ENCODE peak calls at places on chromosomes 3 and 15, in six cellular contexts. One of them, this sample, is unnamed.

GRCh38 chr15:66558271-66558670 is 7.5 kb downstream of the LCTL start:
- DNase-seq in natural killer cell: no peak
- DNase-seq in RWPE2: no peak
- DNase-seq in neural crest cell: no peak
- DNase-seq in HEK293T: no peak
- DNase-seq in GM04504: no peak
- DNase-seq in this sample: no peak

GRCh38 chr3:27501759-27502158 is 17.6 kb upstream of the SLC4A7 start:
- DNase-seq in GM04504: no peak
- DNase-seq in HEK293T: no peak
- DNase-seq in RWPE2: no peak
- DNase-seq in neural crest cell: no peak
- DNase-seq in natural killer cell: no peak
- DNase-seq in this sample: no peak

GRCh38 chr3:106473576-106474506 is 605.0 kb upstream of the CBLB start:
- DNase-seq in natural killer cell: no peak
- DNase-seq in RWPE2: no peak
- DNase-seq in GM04504: no peak
- DNase-seq in HEK293T: no peak
- DNase-seq in neural crest cell: no peak
- DNase-seq in this sample: no peak

GRCh38 chr15:87741350-87741749 is 515.2 kb downstream of the NTRK3 start:
- DNase-seq in HEK293T: no peak
- DNase-seq in natural killer cell: no peak
- DNase-seq in neural crest cell: no peak
- DNase-seq in RWPE2: no peak
- DNase-seq in GM04504: no peak
- DNase-seq in this sample: no peak

GRCh38 chr3:95151590-95151989 is 1088.7 kb downstream of the NSUN3 start:
- DNase-seq in neural crest cell: no peak
- DNase-seq in RWPE2: no peak
- DNase-seq in HEK293T: no peak
- DNase-seq in natural killer cell: no peak
- DNase-seq in GM04504: no peak
- DNase-seq in this sample: no peak

GRCh38 chr3:65128346-65128745 is 440.5 kb upstream of the ADAMTS9 start:
- DNase-seq in neural crest cell: no peak
- DNase-seq in natural killer cell: no peak
- DNase-seq in GM04504: no peak
- DNase-seq in HEK293T: no peak
- DNase-seq in RWPE2: no peak
- DNase-seq in this sample: no peak

GRCh38 chr15:60840306-60840702 is 361.4 kb upstream of the ICE2 start:
- DNase-seq in GM04504: no peak
- DNase-seq in RWPE2: no peak
- DNase-seq in HEK293T: no peak
- DNase-seq in neural crest cell: no peak
- DNase-seq in natural killer cell: no peak
- DNase-seq in this sample: no peak

GRCh38 chr3:4211610-4212009 is 91.6 kb upstream of the SETMAR start:
- DNase-seq in neural crest cell: no peak
- DNase-seq in GM04504: no peak
- DNase-seq in natural killer cell: no peak
- DNase-seq in HEK293T: no peak
- DNase-seq in RWPE2: no peak
- DNase-seq in this sample: no peak

GRCh38 chr15:40320931-40321371 is 2.5 kb upstream of the INAFM2 start:
- DNase-seq in RWPE2: peak; percentile 45
- DNase-seq in HEK293T: peak; percentile 53
- DNase-seq in neural crest cell: no peak
- DNase-seq in natural killer cell: no peak
- DNase-seq in GM04504: no peak
- DNase-seq in this sample: no peak

GRCh38 chr3:188523291-188523690 is 369.3 kb downstream of the LPP start:
- DNase-seq in natural killer cell: no peak
- DNase-seq in RWPE2: no peak
- DNase-seq in neural crest cell: no peak
- DNase-seq in HEK293T: no peak
- DNase-seq in GM04504: no peak
- DNase-seq in this sample: no peak

GRCh38 chr3:112979244-112979832 is 4.4 kb upstream of the CD200R1 start:
- DNase-seq in HEK293T: peak; percentile 15
- DNase-seq in GM04504: no peak
- DNase-seq in natural killer cell: no peak
- DNase-seq in neural crest cell: no peak
- DNase-seq in RWPE2: no peak
- DNase-seq in this sample: no peak

GRCh38 chr15:70613259-70613658 is 150.1 kb downstream of the UACA start:
- DNase-seq in HEK293T: no peak
- DNase-seq in natural killer cell: no peak
- DNase-seq in GM04504: no peak
- DNase-seq in RWPE2: no peak
- DNase-seq in neural crest cell: no peak
- DNase-seq in this sample: no peak

GRCh38 chr3:168730073-168730472 is 634.3 kb upstream of the GOLIM4 start:
- DNase-seq in natural killer cell: no peak
- DNase-seq in HEK293T: no peak
- DNase-seq in neural crest cell: no peak
- DNase-seq in GM04504: no peak
- DNase-seq in RWPE2: no peak
- DNase-seq in this sample: no peak

GRCh38 chr15:74995779-74996765 is 709 bp downstream of the SCAMP5 start:
- DNase-seq in natural killer cell: no peak
- DNase-seq in GM04504: no peak
- DNase-seq in RWPE2: no peak
- DNase-seq in HEK293T: no peak
- DNase-seq in neural crest cell: peak; percentile 4
- DNase-seq in this sample: no peak

GRCh38 chr15:88031461-88031860 is 225.1 kb downstream of the NTRK3 start:
- DNase-seq in RWPE2: no peak
- DNase-seq in natural killer cell: no peak
- DNase-seq in HEK293T: no peak
- DNase-seq in GM04504: no peak
- DNase-seq in neural crest cell: no peak
- DNase-seq in this sample: no peak

GRCh38 chr3:98580774-98581365 is 12.5 kb downstream of the CPOX start:
- DNase-seq in HEK293T: no peak
- DNase-seq in natural killer cell: no peak
- DNase-seq in RWPE2: no peak
- DNase-seq in neural crest cell: no peak
- DNase-seq in GM04504: no peak
- DNase-seq in this sample: no peak

GRCh38 chr3:175222356-175222755 is 363.2 kb downstream of the NAALADL2 start:
- DNase-seq in HEK293T: no peak
- DNase-seq in neural crest cell: no peak
- DNase-seq in GM04504: no peak
- DNase-seq in RWPE2: no peak
- DNase-seq in natural killer cell: no peak
- DNase-seq in this sample: no peak

This sample was measured in activated B cell treated with CpG ODN at 0.5 μM for 24 hours.